ENCODE peak calls at places on chromosome 12, in ten cellular contexts. N is A549; H is glutamatergic neuron; B is activated gamma-delta T cell treated with Interleukin-2 at 50 U/mL for 16 hours; P is occipital lobe; D is ovary; G is WTC11; Z is posterior vena cava; A is prostate gland; R is naive thymus-derived CD4-positive, alpha-beta T cell. S is an unnamed sample.

GRCh38 chr12:106645074-106645421 is 62.2 kb downstream of the RFX4 start:
- DNase-seq in H (no peak), A (peak), G (no peak), P (peak), N (no peak), D (no peak), Z (peak), B (no peak), R (no peak), S (no peak)

GRCh38 chr12:48105321-48105866 is 485 bp downstream of the SENP1 start:
- DNase-seq in R (peak), B (peak), G (no peak), H (no peak), N (peak), A (no peak), P (no peak), D (no peak), Z (no peak), S (no peak)

GRCh38 chr12:117063162-117063911 is 35.9 kb downstream of the TESC start:
- DNase-seq in R (no peak), G (no peak), B (peak), H (no peak), D (no peak), Z (no peak), N (no peak), P (no peak), A (no peak), S (no peak)

GRCh38 chr12:57755454-57756372 is 810 bp downstream of the MARCHF9 start:
- DNase-seq in G (no peak), A (no peak), B (peak), D (no peak), H (peak), N (no peak), R (peak), Z (no peak), P (no peak), S (no peak)

GRCh38 chr12:92553389-92553788 is 149.4 kb upstream of the PLEKHG7 start:
- DNase-seq in H (no peak), R (no peak), N (no peak), B (no peak), A (peak), P (no peak), G (no peak), D (peak), Z (peak), S (no peak)

GRCh38 chr12:38392584-38393144 is 76.1 kb downstream of the ALG10B start:
- DNase-seq in Z (no peak), N (no peak), B (no peak), R (no peak), A (no peak), P (no peak), D (no peak), H (no peak), G (no peak), S (no peak)

GRCh38 chr12:27412047-27412446 is 34.5 kb upstream of the SMCO2 start:
- DNase-seq in A (no peak), B (no peak), D (no peak), R (no peak), P (no peak), N (no peak), Z (no peak), H (no peak), G (no peak), S (no peak)

GRCh38 chr12:77299910-77300772 is 234.8 kb upstream of the E2F7 start:
- DNase-seq in B (no peak), P (no peak), A (no peak), D (no peak), G (no peak), H (no peak), Z (no peak), R (no peak), N (no peak), S (no peak)

GRCh38 chr12:122080149-122081107 is 1.9 kb downstream of the MLXIP start:
- DNase-seq in Z (peak), H (no peak), P (peak), B (no peak), R (no peak), A (peak), G (no peak), N (peak), D (peak), S (no peak)

GRCh38 chr12:51813931-51814310 is 34.6 kb downstream of the FIGNL2 start:
- DNase-seq in B (no peak), D (no peak), N (no peak), A (no peak), R (no peak), H (no peak), P (no peak), G (no peak), Z (no peak), S (no peak)

GRCh38 chr12:102376251-102376747 is 104.1 kb downstream of the IGF1 start:
- DNase-seq in Z (no peak), A (no peak), B (no peak), P (no peak), R (no peak), D (no peak), G (no peak), N (no peak), H (no peak), S (no peak)

GRCh38 chr12:5217936-5218335 is 174.3 kb downstream of the KCNA5 start:
- DNase-seq in Z (no peak), B (no peak), P (no peak), G (no peak), H (no peak), R (no peak), D (no peak), N (no peak), A (no peak), S (no peak)

GRCh38 chr12:522692-523378 is 63.1 kb downstream of the B4GALNT3 start:
- DNase-seq in P (no peak), R (no peak), N (no peak), H (no peak), Z (no peak), D (no peak), G (no peak), A (no peak), B (no peak), S (no peak)

GRCh38 chr12:30963709-30964564 is 37.4 kb downstream of the TSPAN11 start:
- DNase-seq in R (no peak), D (no peak), B (no peak), H (no peak), A (no peak), N (no peak), P (no peak), G (no peak), Z (no peak), S (no peak)